ENCODE peak calls at places on chromosomes 11 and 22, in eight cellular contexts. V is cardiac muscle cell; C is SK-N-SH; U is fibroblast of mammary gland; A is fibroblast of villous mesenchyme; H is CD8-positive, alpha-beta T cell; G is heart left ventricle; K is upper lobe of right lung. I is an unnamed sample.

GRCh38 chr11:75154646-75155569 is 4.0 kb downstream of the SLCO2B1 start:
- DNase-seq in H (no peak), V (peak; percentile 36), U (no peak), C (no peak), A (no peak), G (no peak), K (no peak), I (peak; percentile 70)

GRCh38 chr11:67381244-67381972 is 8.0 kb upstream of the CLCF1 start:
- DNase-seq in U (no peak), K (no peak), A (no peak), G (no peak), H (no peak), V (no peak), C (no peak), I (no peak)

GRCh38 chr11:43508511-43508918 is 149.8 kb downstream of the TTC17 start:
- DNase-seq in K (no peak), A (peak; percentile 19), U (peak; percentile 76), H (no peak), V (peak; percentile 52), C (no peak), G (no peak), I (peak; percentile 61)

GRCh38 chr11:116500002-116500832 is 272.6 kb downstream of the BUD13 start:
- DNase-seq in U (no peak), V (no peak), C (peak; percentile 84), A (no peak), G (no peak), H (no peak), K (no peak), I (no peak)

GRCh38 chr22:37501610-37502341 is 15.6 kb upstream of the MFNG start:
- DNase-seq in A (peak; percentile 94), C (no peak), H (no peak), V (peak; percentile 92), U (peak; percentile 91), G (no peak), K (peak; percentile 82), I (peak; percentile 94)

GRCh38 chr11:35288817-35289541 is 130.4 kb downstream of the SLC1A2 start:
- DNase-seq in K (no peak), V (peak; percentile 87), C (no peak), A (peak; percentile 79), G (no peak), H (no peak), U (peak; percentile 83), I (peak; percentile 75)

GRCh38 chr11:47000033-47000432 is 63.5 kb downstream of the CSTPP1 start:
- DNase-seq in K (no peak), G (no peak), H (no peak), U (no peak), C (no peak), A (no peak), V (peak; percentile 41), I (no peak)

GRCh38 chr11:67238894-67239794 is 27.1 kb upstream of the GRK2 start:
- DNase-seq in A (peak; percentile 30), K (no peak), U (peak; percentile 35), V (peak; percentile 19), G (no peak), H (no peak), C (no peak), I (no peak)

GRCh38 chr11:69401715-69402114 is 79.7 kb upstream of the LINC01488 start:
- DNase-seq in A (no peak), V (no peak), C (no peak), K (no peak), G (no peak), U (no peak), H (no peak), I (no peak)

GRCh38 chr11:12397953-12398352 is 20.6 kb downstream of the PARVA start:
- DNase-seq in V (peak; percentile 96), C (no peak), U (peak; percentile 99), A (peak; percentile 97), H (no peak), K (no peak), G (peak; percentile 75), I (peak; percentile 98)

GRCh38 chr11:118290923-118291322 is 13.6 kb upstream of the CD3E start:
- DNase-seq in A (no peak), H (peak; percentile 16), G (no peak), C (no peak), U (peak; percentile 17), V (peak; percentile 31), K (no peak), I (peak; percentile 45)

GRCh38 chr11:46143049-46143806 is 22.0 kb upstream of the PHF21A start:
- DNase-seq in A (no peak), H (no peak), U (no peak), V (no peak), C (no peak), G (no peak), K (no peak), I (no peak)

GRCh38 chr11:3622521-3622920 is 19.3 kb downstream of the ART5 start:
- DNase-seq in C (no peak), G (no peak), U (no peak), H (no peak), V (no peak), K (peak; percentile 30), A (no peak), I (no peak)

GRCh38 chr11:118167906-118168305 is 8.5 kb downstream of the SCN2B start:
- DNase-seq in U (no peak), G (peak; percentile 48), C (no peak), V (no peak), K (no peak), H (no peak), A (no peak), I (no peak)

GRCh38 chr22:41445171-41446056 is 1.2 kb downstream of the TOB2 start:
- DNase-seq in A (peak; percentile 44), H (peak; percentile 18), K (no peak), V (no peak), G (no peak), U (no peak), C (no peak), I (peak; percentile 14)

GRCh38 chr11:17692006-17692405 is 27.4 kb upstream of the MYOD1 start:
- DNase-seq in G (no peak), U (no peak), V (no peak), A (no peak), H (no peak), C (no peak), K (no peak), I (no peak)

GRCh38 chr22:38655532-38656255 is 498 bp downstream of the FAM227A start:
- DNase-seq in V (peak; percentile 26), C (peak; percentile 26), A (peak; percentile 22), K (no peak), H (no peak), G (no peak), U (peak; percentile 12), I (peak; percentile 16)

GRCh38 chr22:32698926-32699619 is 102.4 kb upstream of the TIMP3 start:
- DNase-seq in V (peak; percentile 33), G (peak; percentile 77), C (no peak), K (no peak), H (no peak), A (peak; percentile 28), U (no peak), I (no peak)

GRCh38 chr22:20422271-20422958 is 15.2 kb downstream of the SCARF2 start:
- DNase-seq in A (peak; percentile 28), G (peak; percentile 59), C (peak; percentile 97), U (peak; percentile 30), K (peak; percentile 29), H (no peak), V (peak; percentile 33), I (no peak)

GRCh38 chr11:111444040-111444439 is 65.0 kb upstream of the POU2AF1 start:
- DNase-seq in V (no peak), H (no peak), C (no peak), G (no peak), K (no peak), U (no peak), A (no peak), I (no peak)

GRCh38 chr11:134119094-134119493 is 50.2 kb downstream of the JAM3 start:
- DNase-seq in G (no peak), H (no peak), K (no peak), V (peak; percentile 48), C (no peak), U (peak; percentile 62), A (peak; percentile 54), I (peak; percentile 35)

GRCh38 chr11:66768818-66769217 is 39.8 kb upstream of the SPTBN2 start:
- DNase-seq in U (peak; percentile 4), G (no peak), K (no peak), C (no peak), H (no peak), V (peak; percentile 9), A (no peak), I (peak; percentile 1)

GRCh38 chr22:27278986-27279385 is 522.6 kb downstream of the MN1 start:
- DNase-seq in A (no peak), K (no peak), C (no peak), V (no peak), H (no peak), U (no peak), G (no peak), I (no peak)

GRCh38 chr11:78796956-78797355 is 222.3 kb upstream of the NARS2 start:
- DNase-seq in V (peak; percentile 52), A (peak; percentile 93), G (no peak), H (no peak), K (no peak), C (no peak), U (peak; percentile 97), I (peak; percentile 88)

GRCh38 chr22:35996596-35996995 is 32.0 kb downstream of the RBFOX2 start:
- DNase-seq in V (no peak), A (no peak), U (no peak), G (no peak), C (no peak), K (no peak), H (no peak), I (no peak)

DNA sequence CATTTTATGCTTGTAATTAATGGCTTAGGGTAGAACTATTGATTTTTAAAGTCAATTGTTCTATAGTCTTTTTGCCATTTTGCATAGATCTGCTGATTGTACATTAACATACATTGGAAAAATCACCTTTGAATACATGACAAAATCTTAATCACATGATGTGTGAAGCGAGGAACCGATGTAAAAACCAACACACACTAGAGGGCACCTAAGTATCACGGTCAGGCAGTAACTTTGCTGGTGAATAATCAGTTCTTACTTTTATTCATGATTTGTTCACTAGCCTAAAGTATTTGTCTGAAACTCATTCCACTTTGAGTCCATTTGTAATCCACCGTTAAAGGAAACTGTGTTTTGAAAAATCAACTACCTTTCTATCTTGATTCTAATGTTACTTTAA is 28.2 kb downstream of the JHY start:
- DNase-seq in V (peak; percentile 56), K (no peak), C (peak; percentile 30), G (no peak), A (peak; percentile 48), U (peak; percentile 55), H (no peak), I (peak; percentile 45)
- TF ChIP-seq CTCF in V (peak; percentile 38), K (peak; percentile 25), C (peak; percentile 58), G (peak; percentile 45), A (peak; percentile 38), U (peak; percentile 42), H (no peak), I (peak; percentile 27)

GRCh38 chr11:120327311-120327710 is 2.2 kb downstream of the TLCD5 start:
- DNase-seq in C (no peak), A (no peak), G (no peak), U (no peak), V (no peak), K (no peak), H (no peak), I (no peak)
- H3K4me3 ChIP-seq in C (no peak overlapping the region), A (no peak overlapping the region), G (no peak overlapping the region), U (no peak overlapping the region), V (no peak overlapping the region), K (no peak overlapping the region), H (no peak overlapping the region), I (no peak overlapping the region)

GRCh38 chr11:90476442-90477007 is 253.7 kb upstream of the CHORDC1 start:
- DNase-seq in C (peak; percentile 2), U (peak; percentile 26), A (peak; percentile 11), H (no peak), K (no peak), V (peak; percentile 12), G (no peak), I (peak; percentile 21)
- TF ChIP-seq CTCF in C (peak; percentile 57), U (peak; percentile 10), A (peak; percentile 30), H (no peak), K (peak; percentile 46), V (no peak), G (peak; percentile 53), I (no peak)

GRCh38 chr22:25718109-25718830 is 23.7 kb upstream of the MYO18B start:
- DNase-seq in A (no peak), C (no peak), K (no peak), H (no peak), U (no peak), G (no peak), V (no peak), I (no peak)
- H3K4me3 ChIP-seq in A (no peak overlapping the region), C (no peak overlapping the region), K (no peak overlapping the region), H (no peak overlapping the region), U (no peak overlapping the region), G (no peak overlapping the region), V (no peak overlapping the region), I (no peak overlapping the region)

I was measured in fibroblast of pulmonary artery.